ENCODE peak calls at places on chromosomes 5 and 9, in six cellular contexts. One of them, this sample, is unnamed.

GRCh38 chr5:151079838-151080619 is 805 bp downstream of the TNIP1 start:
- DNase-seq in fibroblast of pulmonary artery: peak; percentile 82
- DNase-seq in T-helper 9 cell: no peak
- DNase-seq in HuH-7: no peak
- DNase-seq in NCI-H774: no peak
- DNase-seq in A549: peak; percentile 54
- DNase-seq in this sample: peak; percentile 38

GRCh38 chr9:105244996-105245719 is 707 bp downstream of the SLC44A1 start:
- DNase-seq in fibroblast of pulmonary artery: peak; percentile 61
- DNase-seq in HuH-7: peak; percentile 54
- DNase-seq in NCI-H774: peak; percentile 54
- DNase-seq in A549: peak; percentile 30
- DNase-seq in T-helper 9 cell: peak; percentile 41
- DNase-seq in this sample: no peak

GRCh38 chr9:89635816-89636215 is 31.0 kb downstream of the GADD45G start:
- DNase-seq in fibroblast of pulmonary artery: peak; percentile 8
- DNase-seq in HuH-7: no peak
- DNase-seq in T-helper 9 cell: no peak
- DNase-seq in NCI-H774: peak; percentile 29
- DNase-seq in A549: no peak
- DNase-seq in this sample: no peak

GRCh38 chr9:36787709-36788108 is 215.0 kb downstream of the MELK start:
- DNase-seq in fibroblast of pulmonary artery: no peak
- DNase-seq in T-helper 9 cell: no peak
- DNase-seq in NCI-H774: no peak
- DNase-seq in A549: no peak
- DNase-seq in HuH-7: no peak
- DNase-seq in this sample: no peak

GRCh38 chr5:132661231-132662003 is 3.4 kb downstream of the IL13 start:
- DNase-seq in fibroblast of pulmonary artery: peak; percentile 16
- DNase-seq in T-helper 9 cell: no peak
- DNase-seq in A549: no peak
- DNase-seq in NCI-H774: no peak
- DNase-seq in HuH-7: no peak
- DNase-seq in this sample: no peak

GRCh38 chr5:54518146-54519082 is 855 bp downstream of the SNX18 start:
- DNase-seq in T-helper 9 cell: peak; percentile 39
- DNase-seq in NCI-H774: no peak
- DNase-seq in A549: peak; percentile 28
- DNase-seq in HuH-7: peak; percentile 31
- DNase-seq in fibroblast of pulmonary artery: no peak
- DNase-seq in this sample: peak; percentile 12

GRCh38 chr5:124865603-124866354 is 119.3 kb upstream of the ZNF608 start:
- DNase-seq in NCI-H774: no peak
- DNase-seq in HuH-7: no peak
- DNase-seq in T-helper 9 cell: no peak
- DNase-seq in A549: no peak
- DNase-seq in fibroblast of pulmonary artery: peak; percentile 35
- DNase-seq in this sample: no peak

GRCh38 chr5:36029914-36030313 is 36.8 kb downstream of the UGT3A2 start:
- DNase-seq in HuH-7: no peak
- DNase-seq in T-helper 9 cell: no peak
- DNase-seq in fibroblast of pulmonary artery: no peak
- DNase-seq in A549: no peak
- DNase-seq in NCI-H774: no peak
- DNase-seq in this sample: peak; percentile 89

GRCh38 chr5:140840978-140841962 is at the start of gene PCDHA8:
- DNase-seq in T-helper 9 cell: no peak
- DNase-seq in A549: peak; percentile 20
- DNase-seq in fibroblast of pulmonary artery: no peak
- DNase-seq in HuH-7: peak; percentile 85
- DNase-seq in NCI-H774: no peak
- DNase-seq in this sample: peak; percentile 71

GRCh38 chr5:28374492-28374934 is 1336.1 kb upstream of the CDH9 start:
- DNase-seq in fibroblast of pulmonary artery: peak; percentile 20
- DNase-seq in A549: peak; percentile 6
- DNase-seq in NCI-H774: no peak
- DNase-seq in T-helper 9 cell: no peak
- DNase-seq in HuH-7: no peak
- DNase-seq in this sample: no peak

GRCh38 chr9:79980440-79980839 is 408.7 kb downstream of the TLE4 start:
- DNase-seq in A549: no peak
- DNase-seq in T-helper 9 cell: no peak
- DNase-seq in NCI-H774: no peak
- DNase-seq in HuH-7: no peak
- DNase-seq in fibroblast of pulmonary artery: no peak
- DNase-seq in this sample: no peak

GRCh38 chr9:35115680-35116538 is at the start of gene ATOSB:
- DNase-seq in fibroblast of pulmonary artery: peak; percentile 98
- DNase-seq in T-helper 9 cell: peak; percentile 92
- DNase-seq in HuH-7: peak; percentile 87
- DNase-seq in NCI-H774: peak; percentile 94
- DNase-seq in A549: peak; percentile 91
- DNase-seq in this sample: peak; percentile 83

GRCh38 chr5:110900829-110901228 is 162.0 kb downstream of the SLC25A46 start:
- DNase-seq in NCI-H774: no peak
- DNase-seq in T-helper 9 cell: no peak
- DNase-seq in A549: no peak
- DNase-seq in fibroblast of pulmonary artery: peak; percentile 83
- DNase-seq in HuH-7: no peak
- DNase-seq in this sample: no peak

GRCh38 chr9:120456218-120456617 is 123.7 kb downstream of the CDK5RAP2 start:
- DNase-seq in T-helper 9 cell: no peak
- DNase-seq in NCI-H774: no peak
- DNase-seq in HuH-7: no peak
- DNase-seq in A549: no peak
- DNase-seq in fibroblast of pulmonary artery: no peak
- DNase-seq in this sample: no peak

GRCh38 chr5:153748823-153749222 is 258.4 kb downstream of the GRIA1 start:
- DNase-seq in HuH-7: no peak
- DNase-seq in T-helper 9 cell: no peak
- DNase-seq in fibroblast of pulmonary artery: no peak
- DNase-seq in NCI-H774: no peak
- DNase-seq in A549: no peak
- DNase-seq in this sample: no peak

GRCh38 chr9:90894956-90895687 is 93.5 kb downstream of the SYK start:
- DNase-seq in fibroblast of pulmonary artery: peak; percentile 20
- DNase-seq in NCI-H774: no peak
- DNase-seq in HuH-7: peak; percentile 42
- DNase-seq in A549: peak; percentile 48
- DNase-seq in T-helper 9 cell: no peak
- DNase-seq in this sample: no peak

GRCh38 chr9:734831-735511 is 106.5 kb upstream of the DMRT1 start:
- DNase-seq in A549: no peak
- DNase-seq in NCI-H774: no peak
- DNase-seq in T-helper 9 cell: no peak
- DNase-seq in fibroblast of pulmonary artery: peak; percentile 96
- DNase-seq in HuH-7: no peak
- DNase-seq in this sample: peak; percentile 84

This sample was measured in pons.